ENCODE peak calls at places on chromosomes 16 and 17, in eight cellular contexts. A, P, B, N, H, E, I and Q are unnamed samples.

GRCh38 chr16:79966226-79966625 is 365.7 kb upstream of the MAF start:
- DNase-seq in A (no peak), P (no peak), B (no peak), N (no peak), H (no peak), E (no peak), I (no peak), Q (no peak)

GRCh38 chr17:58513391-58513912 is 986 bp downstream of the MTMR4 start:
- DNase-seq in A (no peak), P (no peak), B (peak; percentile 73), N (no peak), H (no peak), E (no peak), I (no peak), Q (no peak)

GRCh38 chr16:81275064-81275532 is 36.6 kb downstream of the BCO1 start:
- DNase-seq in A (no peak), P (no peak), B (no peak), N (no peak), H (no peak), E (no peak), I (no peak), Q (no peak)

GRCh38 chr17:82237083-82237745 is 8.4 kb downstream of the SLC16A3 start:
- DNase-seq in A (no peak), P (no peak), B (no peak), N (no peak), H (no peak), E (no peak), I (no peak), Q (no peak)

GRCh38 chr16:72723781-72724180 is 324.1 kb downstream of the ZFHX3 start:
- DNase-seq in A (no peak), P (no peak), B (no peak), N (peak; percentile 28), H (no peak), E (no peak), I (no peak), Q (peak; percentile 27)

GRCh38 chr17:8393470-8394231 is 4.0 kb downstream of the RNF222 start:
- DNase-seq in A (no peak), P (peak; percentile 64), B (no peak), N (no peak), H (no peak), E (no peak), I (no peak), Q (no peak)

GRCh38 chr17:73165616-73166404 is 1.0 kb downstream of the SSTR2 start:
- DNase-seq in A (peak; percentile 50), P (no peak), B (peak; percentile 38), N (no peak), H (no peak), E (no peak), I (no peak), Q (no peak)

GRCh38 chr16:57619606-57620315 is 8.7 kb upstream of the ADGRG1 start:
- DNase-seq in A (no peak), P (no peak), B (no peak), N (no peak), H (no peak), E (no peak), I (no peak), Q (no peak)

GRCh38 chr16:804193-805048 is 3.9 kb upstream of the GNG13 start:
- DNase-seq in A (no peak), P (no peak), B (no peak), N (no peak), H (no peak), E (no peak), I (no peak), Q (no peak)